ENCODE peak calls at places on chromosomes 5 and 9, in seven cellular contexts. P, T, C, W, A, X and Z are unnamed samples.

GRCh38 chr9:35605336-35606137 is 475 bp downstream of the TESK1 start:
- DNase-seq in P (no peak), T (no peak), C (no peak), W (no peak), A (no peak), X (peak; percentile 45), Z (no peak)

GRCh38 chr9:115456515-115456914 is 338.6 kb upstream of the TNC start:
- DNase-seq in P (peak; percentile 73), T (no peak), C (no peak), W (no peak), A (no peak), X (no peak), Z (no peak)

GRCh38 chr9:108662090-108662875 is 193.5 kb downstream of the ACTL7B start:
- DNase-seq in P (no peak), T (no peak), C (no peak), W (no peak), A (no peak), X (no peak), Z (no peak)

GRCh38 chr5:56543431-56544385 is 271.6 kb upstream of the MAP3K1 start:
- DNase-seq in P (peak; percentile 71), T (no peak), C (no peak), W (peak; percentile 19), A (no peak), X (no peak), Z (no peak)

GRCh38 chr9:114339130-114339908 is 9.7 kb downstream of the ORM2 start:
- DNase-seq in P (peak; percentile 29), T (peak; percentile 40), C (peak; percentile 60), W (peak; percentile 41), A (peak; percentile 59), X (peak; percentile 44), Z (no peak)

GRCh38 chr9:88219601-88220000 is 81.3 kb upstream of the SPATA31C2 start:
- DNase-seq in P (no peak), T (no peak), C (no peak), W (no peak), A (no peak), X (no peak), Z (no peak)

GRCh38 chr5:10168254-10168653 is 81.4 kb downstream of the ATPSCKMT start:
- DNase-seq in P (no peak), T (no peak), C (no peak), W (no peak), A (no peak), X (no peak), Z (no peak)

GRCh38 chr5:26813235-26813634 is 225.2 kb downstream of the CDH9 start:
- DNase-seq in P (no peak), T (no peak), C (no peak), W (no peak), A (no peak), X (no peak), Z (no peak)

GRCh38 chr5:68419637-68420452 is 204.3 kb downstream of the PIK3R1 start:
- DNase-seq in P (no peak), T (no peak), C (no peak), W (peak; percentile 45), A (peak; percentile 30), X (peak; percentile 71), Z (no peak)

GRCh38 chr9:105158020-105158419 is 86.4 kb upstream of the SLC44A1 start:
- DNase-seq in P (no peak), T (no peak), C (no peak), W (no peak), A (no peak), X (no peak), Z (no peak)

GRCh38 chr5:167412506-167412905 is 878.9 kb upstream of the WWC1 start:
- DNase-seq in P (no peak), T (no peak), C (no peak), W (no peak), A (no peak), X (no peak), Z (no peak)

GRCh38 chr9:89149726-89150125 is 28.9 kb downstream of the SHC3 start:
- DNase-seq in P (peak; percentile 79), T (no peak), C (no peak), W (peak; percentile 76), A (no peak), X (no peak), Z (no peak)

GRCh38 chr5:1041225-1042186 is 32.9 kb downstream of the NKD2 start:
- DNase-seq in P (no peak), T (no peak), C (no peak), W (no peak), A (no peak), X (no peak), Z (no peak)

GRCh38 chr5:108670591-108671335 is 76.9 kb upstream of the FER start:
- DNase-seq in P (no peak), T (no peak), C (no peak), W (no peak), A (no peak), X (no peak), Z (no peak)

GRCh38 chr5:157280927-157281326 is 15.0 kb downstream of the CYFIP2 start:
- DNase-seq in P (peak; percentile 65), T (no peak), C (no peak), W (peak; percentile 22), A (no peak), X (no peak), Z (no peak)

GRCh38 chr9:35071814-35072460 is 488 bp downstream of the VCP start:
- DNase-seq in P (peak; percentile 88), T (peak; percentile 87), C (peak; percentile 94), W (peak; percentile 71), A (peak; percentile 79), X (peak; percentile 80), Z (peak; percentile 85)

GRCh38 chr5:93611900-93612898 is 29.2 kb downstream of the NR2F1 start:
- DNase-seq in P (peak; percentile 47), T (no peak), C (no peak), W (no peak), A (peak; percentile 43), X (no peak), Z (no peak)

DNA sequence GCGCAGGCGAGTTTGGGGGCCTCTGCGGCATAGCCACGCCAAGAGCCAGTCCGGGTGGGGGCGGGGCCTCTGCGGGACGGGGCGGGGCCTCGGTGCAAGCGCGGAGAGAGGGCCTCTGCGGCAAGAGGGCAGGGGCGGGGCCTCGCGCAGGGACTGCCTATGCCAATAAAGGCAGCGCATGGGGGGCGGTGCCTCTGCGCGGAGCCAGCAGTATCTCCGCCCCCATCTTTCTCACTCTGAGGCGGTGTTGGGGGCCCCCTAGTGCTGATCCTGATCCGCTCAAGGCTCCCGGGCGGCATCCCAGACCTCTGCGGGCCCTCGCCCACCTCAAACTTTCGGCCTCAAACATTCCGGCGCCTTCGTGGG is 9.2 kb upstream of the GPRIN1 start:
- DNase-seq in P (peak; percentile 83), T (peak; percentile 50), C (peak; percentile 77), W (peak; percentile 87), A (no peak), X (peak; percentile 82), Z (peak; percentile 73)
- TF ChIP-seq CTCF in P (peak; percentile 30), T (no peak), C (no peak), W (peak; percentile 79), A (no peak), X (no peak), Z (no peak)

GRCh38 chr9:136121801-136122200 is 3.1 kb upstream of the TMEM250 start:
- DNase-seq in P (no peak), T (no peak), C (no peak), W (no peak), A (no peak), X (no peak), Z (no peak)
- H3K27ac ChIP-seq in P (no peak overlapping the region), T (no peak overlapping the region), C (no peak overlapping the region), W (no peak overlapping the region), A (no peak overlapping the region), X (no peak overlapping the region), Z (no peak overlapping the region)

GRCh38 chr9:15278290-15278689 is 28.7 kb downstream of the TTC39B start:
- DNase-seq in P (no peak), T (no peak), C (no peak), W (no peak), A (no peak), X (no peak), Z (no peak)

GRCh38 chr9:15280647-15281046 is 26.4 kb downstream of the TTC39B start:
- DNase-seq in P (no peak), T (no peak), C (no peak), W (no peak), A (no peak), X (no peak), Z (no peak)

GRCh38 chr9:15276328-15276969 is 30.6 kb downstream of the TTC39B start:
- DNase-seq in P (no peak), T (no peak), C (no peak), W (no peak), A (no peak), X (peak; percentile 76), Z (no peak)

GRCh38 chr9:15278839-15279238 is 28.2 kb downstream of the TTC39B start:
- DNase-seq in P (no peak), T (no peak), C (no peak), W (no peak), A (no peak), X (no peak), Z (no peak)

GRCh38 chr9:15277400-15278137 is 29.4 kb downstream of the TTC39B start:
- DNase-seq in P (peak; percentile 22), T (no peak), C (no peak), W (no peak), A (no peak), X (no peak), Z (no peak)
- TF ChIP-seq CTCF in P (peak; percentile 30), T (peak; percentile 27), C (peak; percentile 33), W (peak; percentile 33), A (no peak), X (peak; percentile 30), Z (no peak)

DNA sequence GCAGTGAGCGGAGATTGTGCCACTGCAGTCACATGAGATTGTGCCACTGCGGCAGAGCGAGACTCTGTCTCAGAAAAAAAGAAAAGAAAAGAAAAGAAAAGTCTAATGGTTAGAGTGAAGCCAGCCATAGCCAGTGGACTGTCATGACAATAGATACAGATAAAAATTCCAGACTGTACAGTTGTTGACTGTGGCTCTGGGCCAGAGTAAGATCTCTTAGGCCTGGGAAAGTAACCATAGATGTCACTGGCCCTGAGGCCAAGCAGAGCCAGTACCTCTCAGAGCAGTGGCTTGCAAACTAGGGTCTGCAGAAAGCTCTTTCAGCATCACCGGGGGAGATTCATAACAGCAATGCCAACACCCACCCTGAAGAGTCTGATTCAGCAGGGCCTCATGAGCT is 44.1 kb upstream of the SUB1 start:
- DNase-seq in P (peak; percentile 48), T (no peak), C (no peak), W (peak; percentile 72), A (no peak), X (no peak), Z (no peak)
- H3K27ac ChIP-seq in P (no peak overlapping the region), T (no peak overlapping the region), C (no peak overlapping the region), W (no peak overlapping the region), A (no peak overlapping the region), X (no peak overlapping the region), Z (no peak overlapping the region)

GRCh38 chr9:98406469-98406868 is 151.0 kb upstream of the TBC1D2 start:
- DNase-seq in P (no peak), T (no peak), C (no peak), W (no peak), A (no peak), X (no peak), Z (no peak)

GRCh38 chr9:98409637-98410173 is 154.3 kb upstream of the TBC1D2 start:
- DNase-seq in P (no peak), T (no peak), C (no peak), W (no peak), A (no peak), X (no peak), Z (no peak)

GRCh38 chr9:98411981-98412561 is 156.6 kb upstream of the TBC1D2 start:
- DNase-seq in P (no peak), T (no peak), C (no peak), W (no peak), A (no peak), X (no peak), Z (no peak)

GRCh38 chr9:98415782-98416181 is 160.3 kb upstream of the TBC1D2 start:
- DNase-seq in P (no peak), T (no peak), C (no peak), W (no peak), A (no peak), X (no peak), Z (no peak)

GRCh38 chr9:98410185-98410697 is 154.8 kb upstream of the TBC1D2 start:
- DNase-seq in P (peak; percentile 86), T (no peak), C (no peak), W (peak; percentile 65), A (no peak), X (no peak), Z (peak; percentile 44)
- TF ChIP-seq CTCF in P (peak; percentile 57), T (no peak), C (peak; percentile 11), W (peak; percentile 69), A (no peak), X (no peak), Z (no peak)